ENCODE peak calls at places on chromosome 15, in eight cellular contexts. One of them, this sample, is unnamed.

GRCh38 chr15:66748320-66748779 is 46.3 kb downstream of the SMAD6 start:
- DNase-seq in AG08395: peak
- DNase-seq in NCI-H510A treated with DMSO at 0.1 percent for 48 hours: no peak
- DNase-seq in BE2C: no peak
- DNase-seq in left colon: no peak
- DNase-seq in AML-193: no peak
- DNase-seq in uterus: no peak
- DNase-seq in stimulated activated CD8-positive, alpha-beta memory T cell treated with anti-CD3 and anti-CD28 coated beads, Interleukin-15, amount 100 ng/mL, for 4 hours: no peak
- DNase-seq in this sample: no peak

GRCh38 chr15:81097893-81098280 is 36.2 kb upstream of the CFAP161 start:
- DNase-seq in AG08395: no peak
- DNase-seq in NCI-H510A treated with DMSO at 0.1 percent for 48 hours: no peak
- DNase-seq in BE2C: no peak
- DNase-seq in left colon: no peak
- DNase-seq in AML-193: no peak
- DNase-seq in uterus: no peak
- DNase-seq in stimulated activated CD8-positive, alpha-beta memory T cell treated with anti-CD3 and anti-CD28 coated beads, Interleukin-15, amount 100 ng/mL, for 4 hours: no peak
- DNase-seq in this sample: no peak

GRCh38 chr15:48802867-48803266 is 8.0 kb downstream of the CEP152 start:
- DNase-seq in AG08395: peak
- DNase-seq in NCI-H510A treated with DMSO at 0.1 percent for 48 hours: no peak
- DNase-seq in BE2C: no peak
- DNase-seq in left colon: no peak
- DNase-seq in AML-193: no peak
- DNase-seq in uterus: no peak
- DNase-seq in stimulated activated CD8-positive, alpha-beta memory T cell treated with anti-CD3 and anti-CD28 coated beads, Interleukin-15, amount 100 ng/mL, for 4 hours: no peak
- DNase-seq in this sample: no peak

GRCh38 chr15:40330368-40330836 is 6.9 kb downstream of the INAFM2 start:
- DNase-seq in AG08395: peak
- DNase-seq in NCI-H510A treated with DMSO at 0.1 percent for 48 hours: peak
- DNase-seq in BE2C: no peak
- DNase-seq in left colon: peak
- DNase-seq in AML-193: peak
- DNase-seq in uterus: peak
- DNase-seq in stimulated activated CD8-positive, alpha-beta memory T cell treated with anti-CD3 and anti-CD28 coated beads, Interleukin-15, amount 100 ng/mL, for 4 hours: no peak
- DNase-seq in this sample: no peak

GRCh38 chr15:60534051-60534450 is 55.1 kb upstream of the ICE2 start:
- DNase-seq in AG08395: no peak
- DNase-seq in NCI-H510A treated with DMSO at 0.1 percent for 48 hours: no peak
- DNase-seq in BE2C: no peak
- DNase-seq in left colon: no peak
- DNase-seq in AML-193: no peak
- DNase-seq in uterus: no peak
- DNase-seq in stimulated activated CD8-positive, alpha-beta memory T cell treated with anti-CD3 and anti-CD28 coated beads, Interleukin-15, amount 100 ng/mL, for 4 hours: no peak
- DNase-seq in this sample: no peak

GRCh38 chr15:43190178-43190577 is 5.0 kb downstream of the CCNDBP1 start:
- DNase-seq in AG08395: no peak
- DNase-seq in NCI-H510A treated with DMSO at 0.1 percent for 48 hours: no peak
- DNase-seq in BE2C: no peak
- DNase-seq in left colon: no peak
- DNase-seq in AML-193: no peak
- DNase-seq in uterus: no peak
- DNase-seq in stimulated activated CD8-positive, alpha-beta memory T cell treated with anti-CD3 and anti-CD28 coated beads, Interleukin-15, amount 100 ng/mL, for 4 hours: no peak
- DNase-seq in this sample: no peak

GRCh38 chr15:67097893-67098740 is 32.7 kb downstream of the SMAD3 start:
- DNase-seq in AG08395: peak
- DNase-seq in NCI-H510A treated with DMSO at 0.1 percent for 48 hours: no peak
- DNase-seq in BE2C: no peak
- DNase-seq in left colon: no peak
- DNase-seq in AML-193: no peak
- DNase-seq in uterus: no peak
- DNase-seq in stimulated activated CD8-positive, alpha-beta memory T cell treated with anti-CD3 and anti-CD28 coated beads, Interleukin-15, amount 100 ng/mL, for 4 hours: no peak
- DNase-seq in this sample: no peak

GRCh38 chr15:38207591-38207990 is 45.0 kb upstream of the SPRED1 start:
- DNase-seq in AG08395: no peak
- DNase-seq in NCI-H510A treated with DMSO at 0.1 percent for 48 hours: no peak
- DNase-seq in BE2C: no peak
- DNase-seq in left colon: no peak
- DNase-seq in AML-193: no peak
- DNase-seq in uterus: no peak
- DNase-seq in stimulated activated CD8-positive, alpha-beta memory T cell treated with anti-CD3 and anti-CD28 coated beads, Interleukin-15, amount 100 ng/mL, for 4 hours: no peak
- DNase-seq in this sample: no peak

GRCh38 chr15:39919740-39920509 is at the start of gene GPR176:
- DNase-seq in AG08395: peak
- DNase-seq in NCI-H510A treated with DMSO at 0.1 percent for 48 hours: no peak
- DNase-seq in BE2C: peak
- DNase-seq in left colon: peak
- DNase-seq in AML-193: no peak
- DNase-seq in uterus: peak
- DNase-seq in stimulated activated CD8-positive, alpha-beta memory T cell treated with anti-CD3 and anti-CD28 coated beads, Interleukin-15, amount 100 ng/mL, for 4 hours: no peak
- DNase-seq in this sample: no peak

GRCh38 chr15:99430881-99431401 is 134.8 kb upstream of the MEF2A start:
- DNase-seq in AG08395: no peak
- DNase-seq in NCI-H510A treated with DMSO at 0.1 percent for 48 hours: no peak
- DNase-seq in BE2C: peak
- DNase-seq in left colon: peak
- DNase-seq in AML-193: no peak
- DNase-seq in uterus: peak
- DNase-seq in stimulated activated CD8-positive, alpha-beta memory T cell treated with anti-CD3 and anti-CD28 coated beads, Interleukin-15, amount 100 ng/mL, for 4 hours: no peak
- DNase-seq in this sample: no peak

GRCh38 chr15:48855501-48856440 is 22.2 kb upstream of the EID1 start:
- DNase-seq in AG08395: peak
- DNase-seq in NCI-H510A treated with DMSO at 0.1 percent for 48 hours: peak
- DNase-seq in BE2C: peak
- DNase-seq in left colon: no peak
- DNase-seq in AML-193: no peak
- DNase-seq in uterus: peak
- DNase-seq in stimulated activated CD8-positive, alpha-beta memory T cell treated with anti-CD3 and anti-CD28 coated beads, Interleukin-15, amount 100 ng/mL, for 4 hours: no peak
- DNase-seq in this sample: no peak

GRCh38 chr15:64112904-64113303 is 17.1 kb downstream of the SNX1 start:
- DNase-seq in AG08395: peak
- DNase-seq in NCI-H510A treated with DMSO at 0.1 percent for 48 hours: no peak
- DNase-seq in BE2C: no peak
- DNase-seq in left colon: no peak
- DNase-seq in AML-193: peak
- DNase-seq in uterus: no peak
- DNase-seq in stimulated activated CD8-positive, alpha-beta memory T cell treated with anti-CD3 and anti-CD28 coated beads, Interleukin-15, amount 100 ng/mL, for 4 hours: no peak
- DNase-seq in this sample: no peak

GRCh38 chr15:41503669-41504010 is 10.0 kb downstream of the ITPKA start:
- DNase-seq in AG08395: no peak
- DNase-seq in NCI-H510A treated with DMSO at 0.1 percent for 48 hours: no peak
- DNase-seq in BE2C: no peak
- DNase-seq in left colon: no peak
- DNase-seq in AML-193: no peak
- DNase-seq in uterus: no peak
- DNase-seq in stimulated activated CD8-positive, alpha-beta memory T cell treated with anti-CD3 and anti-CD28 coated beads, Interleukin-15, amount 100 ng/mL, for 4 hours: no peak
- DNase-seq in this sample: no peak

GRCh38 chr15:68220489-68220888 is 9.0 kb downstream of the CLN6 start:
- DNase-seq in AG08395: no peak
- DNase-seq in NCI-H510A treated with DMSO at 0.1 percent for 48 hours: no peak
- DNase-seq in BE2C: no peak
- DNase-seq in left colon: no peak
- DNase-seq in AML-193: no peak
- DNase-seq in uterus: no peak
- DNase-seq in stimulated activated CD8-positive, alpha-beta memory T cell treated with anti-CD3 and anti-CD28 coated beads, Interleukin-15, amount 100 ng/mL, for 4 hours: no peak
- DNase-seq in this sample: no peak

GRCh38 chr15:96622714-96623113 is 292.2 kb downstream of the NR2F2 start:
- DNase-seq in AG08395: no peak
- DNase-seq in NCI-H510A treated with DMSO at 0.1 percent for 48 hours: no peak
- DNase-seq in BE2C: no peak
- DNase-seq in left colon: no peak
- DNase-seq in AML-193: no peak
- DNase-seq in uterus: no peak
- DNase-seq in stimulated activated CD8-positive, alpha-beta memory T cell treated with anti-CD3 and anti-CD28 coated beads, Interleukin-15, amount 100 ng/mL, for 4 hours: no peak
- DNase-seq in this sample: no peak

GRCh38 chr15:42491540-42492225 is 742 bp upstream of the ZNF106 start:
- DNase-seq in AG08395: peak
- DNase-seq in NCI-H510A treated with DMSO at 0.1 percent for 48 hours: no peak
- DNase-seq in BE2C: no peak
- DNase-seq in left colon: no peak
- DNase-seq in AML-193: no peak
- DNase-seq in uterus: no peak
- DNase-seq in stimulated activated CD8-positive, alpha-beta memory T cell treated with anti-CD3 and anti-CD28 coated beads, Interleukin-15, amount 100 ng/mL, for 4 hours: no peak
- DNase-seq in this sample: no peak

GRCh38 chr15:77168616-77169015 is 97.7 kb upstream of the TSPAN3 start:
- DNase-seq in AG08395: peak
- DNase-seq in NCI-H510A treated with DMSO at 0.1 percent for 48 hours: no peak
- DNase-seq in BE2C: no peak
- DNase-seq in left colon: no peak
- DNase-seq in AML-193: no peak
- DNase-seq in uterus: no peak
- DNase-seq in stimulated activated CD8-positive, alpha-beta memory T cell treated with anti-CD3 and anti-CD28 coated beads, Interleukin-15, amount 100 ng/mL, for 4 hours: no peak
- DNase-seq in this sample: no peak

GRCh38 chr15:43253431-43254403 is 13.0 kb downstream of the TGM5 start:
- DNase-seq in AG08395: no peak
- DNase-seq in NCI-H510A treated with DMSO at 0.1 percent for 48 hours: no peak
- DNase-seq in BE2C: peak
- DNase-seq in left colon: no peak
- DNase-seq in AML-193: no peak
- DNase-seq in uterus: no peak
- DNase-seq in stimulated activated CD8-positive, alpha-beta memory T cell treated with anti-CD3 and anti-CD28 coated beads, Interleukin-15, amount 100 ng/mL, for 4 hours: no peak
- DNase-seq in this sample: no peak

GRCh38 chr15:48427960-48428547 is 96.8 kb downstream of the DUT start:
- DNase-seq in AG08395: peak
- DNase-seq in NCI-H510A treated with DMSO at 0.1 percent for 48 hours: no peak
- DNase-seq in BE2C: no peak
- DNase-seq in left colon: no peak
- DNase-seq in AML-193: no peak
- DNase-seq in uterus: no peak
- DNase-seq in stimulated activated CD8-positive, alpha-beta memory T cell treated with anti-CD3 and anti-CD28 coated beads, Interleukin-15, amount 100 ng/mL, for 4 hours: no peak
- DNase-seq in this sample: no peak

GRCh38 chr15:97893988-97894387 is 66.5 kb upstream of the ARRDC4 start:
- DNase-seq in AG08395: no peak
- DNase-seq in NCI-H510A treated with DMSO at 0.1 percent for 48 hours: no peak
- DNase-seq in BE2C: no peak
- DNase-seq in left colon: no peak
- DNase-seq in AML-193: no peak
- DNase-seq in uterus: no peak
- DNase-seq in stimulated activated CD8-positive, alpha-beta memory T cell treated with anti-CD3 and anti-CD28 coated beads, Interleukin-15, amount 100 ng/mL, for 4 hours: no peak
- DNase-seq in this sample: no peak

GRCh38 chr15:55277116-55277564 is 12.5 kb downstream of the RAB27A start:
- DNase-seq in AG08395: no peak
- DNase-seq in NCI-H510A treated with DMSO at 0.1 percent for 48 hours: no peak
- DNase-seq in BE2C: no peak
- DNase-seq in left colon: no peak
- DNase-seq in AML-193: peak
- DNase-seq in uterus: no peak
- DNase-seq in stimulated activated CD8-positive, alpha-beta memory T cell treated with anti-CD3 and anti-CD28 coated beads, Interleukin-15, amount 100 ng/mL, for 4 hours: no peak
- DNase-seq in this sample: no peak

GRCh38 chr15:85871545-85871944 is 76.8 kb upstream of the KLHL25 start:
- DNase-seq in AG08395: no peak
- DNase-seq in NCI-H510A treated with DMSO at 0.1 percent for 48 hours: no peak
- DNase-seq in BE2C: no peak
- DNase-seq in left colon: no peak
- DNase-seq in AML-193: no peak
- DNase-seq in uterus: no peak
- DNase-seq in stimulated activated CD8-positive, alpha-beta memory T cell treated with anti-CD3 and anti-CD28 coated beads, Interleukin-15, amount 100 ng/mL, for 4 hours: no peak
- DNase-seq in this sample: no peak

GRCh38 chr15:74587924-74588323 is 27.7 kb upstream of the CLK3 start:
- DNase-seq in AG08395: no peak
- DNase-seq in NCI-H510A treated with DMSO at 0.1 percent for 48 hours: no peak
- DNase-seq in BE2C: no peak
- DNase-seq in left colon: no peak
- DNase-seq in AML-193: no peak
- DNase-seq in uterus: no peak
- DNase-seq in stimulated activated CD8-positive, alpha-beta memory T cell treated with anti-CD3 and anti-CD28 coated beads, Interleukin-15, amount 100 ng/mL, for 4 hours: no peak
- DNase-seq in this sample: no peak

GRCh38 chr15:69610858-69611257 is 158.2 kb downstream of the RPLP1 start:
- DNase-seq in AG08395: no peak
- DNase-seq in NCI-H510A treated with DMSO at 0.1 percent for 48 hours: no peak
- DNase-seq in BE2C: no peak
- DNase-seq in left colon: no peak
- DNase-seq in AML-193: no peak
- DNase-seq in uterus: no peak
- DNase-seq in stimulated activated CD8-positive, alpha-beta memory T cell treated with anti-CD3 and anti-CD28 coated beads, Interleukin-15, amount 100 ng/mL, for 4 hours: no peak
- DNase-seq in this sample: no peak

GRCh38 chr15:96340611-96341464 is 10.3 kb downstream of the NR2F2 start:
- DNase-seq in AG08395: peak
- DNase-seq in NCI-H510A treated with DMSO at 0.1 percent for 48 hours: peak
- DNase-seq in BE2C: peak
- DNase-seq in left colon: no peak
- DNase-seq in AML-193: no peak
- DNase-seq in uterus: peak
- DNase-seq in stimulated activated CD8-positive, alpha-beta memory T cell treated with anti-CD3 and anti-CD28 coated beads, Interleukin-15, amount 100 ng/mL, for 4 hours: no peak
- DNase-seq in this sample: no peak

GRCh38 chr15:42157381-42157780 is 945 bp upstream of the PLA2G4F start:
- DNase-seq in AG08395: no peak
- DNase-seq in NCI-H510A treated with DMSO at 0.1 percent for 48 hours: no peak
- DNase-seq in BE2C: no peak
- DNase-seq in left colon: no peak
- DNase-seq in AML-193: no peak
- DNase-seq in uterus: no peak
- DNase-seq in stimulated activated CD8-positive, alpha-beta memory T cell treated with anti-CD3 and anti-CD28 coated beads, Interleukin-15, amount 100 ng/mL, for 4 hours: no peak
- DNase-seq in this sample: no peak

GRCh38 chr15:27897481-27897880 is 201.6 kb downstream of the OCA2 start:
- DNase-seq in AG08395: no peak
- DNase-seq in NCI-H510A treated with DMSO at 0.1 percent for 48 hours: no peak
- DNase-seq in BE2C: no peak
- DNase-seq in left colon: no peak
- DNase-seq in AML-193: no peak
- DNase-seq in uterus: no peak
- DNase-seq in stimulated activated CD8-positive, alpha-beta memory T cell treated with anti-CD3 and anti-CD28 coated beads, Interleukin-15, amount 100 ng/mL, for 4 hours: no peak
- DNase-seq in this sample: no peak

GRCh38 chr15:43268111-43269105 is 1.7 kb upstream of the TGM5 start:
- DNase-seq in AG08395: peak
- DNase-seq in NCI-H510A treated with DMSO at 0.1 percent for 48 hours: no peak
- DNase-seq in BE2C: peak
- DNase-seq in left colon: no peak
- DNase-seq in AML-193: peak
- DNase-seq in uterus: no peak
- DNase-seq in stimulated activated CD8-positive, alpha-beta memory T cell treated with anti-CD3 and anti-CD28 coated beads, Interleukin-15, amount 100 ng/mL, for 4 hours: no peak
- DNase-seq in this sample: no peak

GRCh38 chr15:89714775-89715174 is 24.2 kb downstream of the WDR93 start:
- DNase-seq in AG08395: no peak
- DNase-seq in NCI-H510A treated with DMSO at 0.1 percent for 48 hours: no peak
- DNase-seq in BE2C: no peak
- DNase-seq in left colon: no peak
- DNase-seq in AML-193: peak
- DNase-seq in uterus: no peak
- DNase-seq in stimulated activated CD8-positive, alpha-beta memory T cell treated with anti-CD3 and anti-CD28 coated beads, Interleukin-15, amount 100 ng/mL, for 4 hours: no peak
- DNase-seq in this sample: no peak

GRCh38 chr15:91424001-91424400 is 323.9 kb downstream of the SV2B start:
- DNase-seq in AG08395: no peak
- DNase-seq in NCI-H510A treated with DMSO at 0.1 percent for 48 hours: no peak
- DNase-seq in BE2C: no peak
- DNase-seq in left colon: no peak
- DNase-seq in AML-193: no peak
- DNase-seq in uterus: no peak
- DNase-seq in stimulated activated CD8-positive, alpha-beta memory T cell treated with anti-CD3 and anti-CD28 coated beads, Interleukin-15, amount 100 ng/mL, for 4 hours: no peak
- DNase-seq in this sample: no peak

GRCh38 chr15:39142500-39142899 is 438.4 kb upstream of the THBS1 start:
- DNase-seq in AG08395: no peak
- DNase-seq in NCI-H510A treated with DMSO at 0.1 percent for 48 hours: no peak
- DNase-seq in BE2C: no peak
- DNase-seq in left colon: no peak
- DNase-seq in AML-193: no peak
- DNase-seq in uterus: no peak
- DNase-seq in stimulated activated CD8-positive, alpha-beta memory T cell treated with anti-CD3 and anti-CD28 coated beads, Interleukin-15, amount 100 ng/mL, for 4 hours: no peak
- DNase-seq in this sample: no peak

GRCh38 chr15:63972801-63973200 is 73.5 kb downstream of the DAPK2 start:
- DNase-seq in AG08395: no peak
- DNase-seq in NCI-H510A treated with DMSO at 0.1 percent for 48 hours: no peak
- DNase-seq in BE2C: no peak
- DNase-seq in left colon: no peak
- DNase-seq in AML-193: no peak
- DNase-seq in uterus: no peak
- DNase-seq in stimulated activated CD8-positive, alpha-beta memory T cell treated with anti-CD3 and anti-CD28 coated beads, Interleukin-15, amount 100 ng/mL, for 4 hours: no peak
- DNase-seq in this sample: no peak

GRCh38 chr15:54282228-54282836 is 304.1 kb downstream of the UNC13C start:
- DNase-seq in AG08395: no peak
- DNase-seq in NCI-H510A treated with DMSO at 0.1 percent for 48 hours: no peak
- DNase-seq in BE2C: peak
- DNase-seq in left colon: no peak
- DNase-seq in AML-193: no peak
- DNase-seq in uterus: no peak
- DNase-seq in stimulated activated CD8-positive, alpha-beta memory T cell treated with anti-CD3 and anti-CD28 coated beads, Interleukin-15, amount 100 ng/mL, for 4 hours: no peak
- DNase-seq in this sample: no peak

GRCh38 chr15:59622289-59622688 is 10.7 kb downstream of the GCNT3 start:
- DNase-seq in AG08395: peak
- DNase-seq in NCI-H510A treated with DMSO at 0.1 percent for 48 hours: no peak
- DNase-seq in BE2C: peak
- DNase-seq in left colon: peak
- DNase-seq in AML-193: peak
- DNase-seq in uterus: no peak
- DNase-seq in stimulated activated CD8-positive, alpha-beta memory T cell treated with anti-CD3 and anti-CD28 coated beads, Interleukin-15, amount 100 ng/mL, for 4 hours: no peak
- DNase-seq in this sample: no peak

This sample was measured in cortex of kidney.